ENCODE peak calls at places on chromosome X, in eight cellular contexts. N, A, P, O, J, B, L and K are unnamed samples.

GRCh38 chrX:132822634-132823012 is 135.8 kb downstream of the HS6ST2 start:
- DNase-seq in B (no peak), L (no peak), J (no peak), O (peak; percentile 56), P (no peak), A (no peak), N (no peak), K (no peak)

GRCh38 chrX:47745386-47745785 is 86.4 kb upstream of the UXT start:
- DNase-seq in L (no peak), N (no peak), B (no peak), P (no peak), A (no peak), O (no peak), J (no peak), K (no peak)

GRCh38 chrX:19194285-19195242 is 72.3 kb upstream of the ADGRG2 start:
- DNase-seq in A (no peak), B (no peak), N (no peak), L (peak; percentile 35), O (no peak), P (no peak), J (no peak), K (no peak)

GRCh38 chrX:119381349-119381944 is 17.7 kb upstream of the SLC25A43 start:
- DNase-seq in J (no peak), O (no peak), A (no peak), N (no peak), L (no peak), P (no peak), B (no peak), K (no peak)

GRCh38 chrX:33840176-33840575 is 291.9 kb downstream of the FAM47A start:
- DNase-seq in A (no peak), L (no peak), J (no peak), P (peak; percentile 63), B (no peak), N (no peak), O (no peak), K (no peak)

GRCh38 chrX:9928083-9928482 is 39.1 kb upstream of the CLDN34 start:
- DNase-seq in A (no peak), O (no peak), P (peak; percentile 86), J (no peak), L (no peak), B (no peak), N (no peak), K (no peak)

GRCh38 chrX:80174925-80175574 is 160.5 kb downstream of the TBX22 start:
- DNase-seq in O (no peak), B (no peak), J (no peak), N (no peak), P (no peak), A (no peak), L (peak; percentile 68), K (no peak)

GRCh38 chrX:16205840-16206239 is 38.6 kb downstream of the MAGEB17 start:
- DNase-seq in O (no peak), P (no peak), L (no peak), N (peak; percentile 26), A (no peak), B (peak; percentile 16), J (no peak), K (no peak)

GRCh38 chrX:93673869-93674271 is at the start of gene FAM133A:
- DNase-seq in O (peak; percentile 9), N (peak; percentile 76), B (peak; percentile 6), P (no peak), J (no peak), A (no peak), L (peak; percentile 30), K (peak; percentile 1)

GRCh38 chrX:19046343-19047215 is 62.7 kb upstream of the PHKA2 start:
- DNase-seq in L (peak; percentile 89), N (peak; percentile 58), O (no peak), J (no peak), A (peak; percentile 26), P (no peak), B (peak; percentile 21), K (peak; percentile 38)

GRCh38 chrX:1516596-1517104 is 20.3 kb downstream of the P2RY8 start:
- DNase-seq in P (no peak), A (no peak), L (no peak), J (no peak), B (no peak), O (no peak), N (no peak), K (no peak)

GRCh38 chrX:20118065-20118824 is 1.5 kb upstream of the MAP7D2 start:
- DNase-seq in B (no peak), J (no peak), P (no peak), O (no peak), L (peak; percentile 68), N (no peak), A (no peak), K (peak; percentile 72)

GRCh38 chrX:79270401-79270800 is 96.7 kb downstream of the ITM2A start:
- DNase-seq in L (no peak), J (peak; percentile 2), B (no peak), P (peak; percentile 66), A (no peak), O (peak; percentile 80), N (no peak), K (no peak)

GRCh38 chrX:31706456-31706855 is 634.6 kb upstream of the FTHL17 start:
- DNase-seq in J (no peak), O (no peak), A (no peak), N (no peak), P (no peak), B (no peak), L (no peak), K (no peak)

DNA sequence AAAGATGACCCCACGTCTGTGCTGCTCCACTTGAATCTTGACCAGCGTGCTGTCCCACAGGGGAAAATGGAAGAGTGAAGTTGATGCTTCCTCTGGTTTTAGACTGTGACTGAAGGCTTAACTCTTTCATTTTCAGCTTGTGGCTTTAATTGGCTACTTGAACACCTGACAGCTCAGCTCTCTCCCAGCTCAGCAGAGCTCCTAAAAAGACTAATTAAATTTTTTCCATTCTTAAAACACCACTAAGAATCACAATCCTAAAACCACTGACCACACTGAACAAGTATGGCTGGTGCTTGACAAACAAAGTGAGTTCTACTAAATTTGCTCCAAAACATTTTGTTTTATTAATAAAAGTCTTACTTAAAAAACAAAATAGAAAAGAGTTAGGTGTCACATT is 71.7 kb downstream of the SRPX start:
- DNase-seq in N (no peak), J (no peak), A (no peak), B (no peak), P (no peak), O (no peak), L (no peak), K (no peak)
- TF ChIP-seq EZH2 in N (no peak), J (no peak), A (no peak), B (no peak), P (no peak), O (no peak), L (no peak), K (no peak)

GRCh38 chrX:137033774-137034507 is at the start of gene GPR101:
- DNase-seq in N (peak; percentile 13), J (no peak), L (no peak), O (no peak), A (no peak), B (no peak), P (peak; percentile 59), K (no peak)
- TF ChIP-seq EZH2 in N (no peak), J (peak; percentile 68), L (no peak), O (no peak), A (no peak), B (no peak), P (peak; percentile 55), K (no peak)

GRCh38 chrX:153885968-153886903 is at the start of gene L1CAM:
- DNase-seq in N (peak; percentile 21), O (no peak), J (no peak), L (peak; percentile 13), A (no peak), B (no peak), P (peak; percentile 64), K (no peak)
- TF ChIP-seq EZH2 in N (peak; percentile 60), O (no peak), J (peak; percentile 55), L (no peak), A (no peak), B (peak; percentile 62), P (peak; percentile 35), K (no peak)

GRCh38 chrX:140508958-140509357 is 4.1 kb upstream of the SOX3 start:
- DNase-seq in A (no peak), N (no peak), J (no peak), L (no peak), B (no peak), O (no peak), P (peak; percentile 36), K (no peak)
- TF ChIP-seq EZH2 in A (no peak), N (no peak), J (no peak), L (no peak), B (no peak), O (no peak), P (no peak), K (no peak)

GRCh38 chrX:129982300-129983246 is at the start of gene BCORL1:
- DNase-seq in O (peak; percentile 87), L (peak; percentile 88), A (peak; percentile 79), J (peak; percentile 92), P (peak; percentile 94), N (peak; percentile 91), B (peak; percentile 93), K (peak; percentile 86)

GRCh38 chrX:129981207-129981553 is 1.3 kb upstream of the BCORL1 start:
- DNase-seq in B (no peak), P (no peak), O (no peak), N (no peak), A (no peak), L (no peak), J (no peak), K (no peak)

GRCh38 chrX:129980043-129980442 is 2.4 kb upstream of the BCORL1 start:
- DNase-seq in O (no peak), B (no peak), N (peak; percentile 29), A (no peak), L (no peak), J (no peak), P (peak; percentile 48), K (no peak)

GRCh38 chrX:129980540-129981206 is 1.8 kb upstream of the BCORL1 start:
- DNase-seq in N (peak; percentile 35), O (no peak), A (no peak), B (no peak), P (peak; percentile 75), J (peak; percentile 14), L (peak; percentile 15), K (no peak)

DNA sequence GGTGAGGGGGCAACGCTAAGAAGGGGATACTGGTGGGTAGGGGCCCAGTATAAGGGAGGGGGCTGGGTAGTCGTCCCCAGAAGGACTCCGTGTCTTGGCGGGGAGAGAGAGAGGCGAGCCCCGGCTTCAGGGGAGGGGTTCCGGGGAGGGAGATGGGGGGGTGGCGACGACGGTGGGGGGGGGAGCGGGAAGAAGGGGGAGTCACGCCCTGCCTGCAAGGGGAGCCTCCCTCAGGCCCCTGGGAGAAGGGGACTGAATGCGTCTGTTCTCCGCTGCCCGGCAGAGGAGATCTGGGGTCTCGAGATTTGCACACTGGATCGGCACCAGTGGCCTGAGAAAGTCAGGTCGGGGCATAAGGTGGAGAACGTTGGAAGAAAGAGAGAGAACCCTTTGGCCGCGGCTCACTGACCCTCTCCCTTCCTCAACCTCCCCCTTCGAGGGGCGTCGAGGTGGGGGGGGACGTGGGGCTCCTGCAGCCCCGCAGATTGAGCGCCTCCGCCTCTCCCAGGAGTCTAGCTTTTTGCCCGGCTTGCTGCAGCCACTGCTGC is 609 bp upstream of the BCORL1 start:
- DNase-seq in N (no peak), O (no peak), B (no peak), A (no peak), L (no peak), J (no peak), P (no peak), K (no peak)
- TF ChIP-seq EZH2 in N (no peak), O (no peak), B (no peak), A (no peak), L (no peak), J (no peak), P (no peak), K (no peak)